ENCODE peak calls at places on chromosomes 13 and 19, in four cellular contexts. D is stimulated activated CD4-positive, alpha-beta T cell treated with anti-CD3 and anti-CD28 coated beads, Interleukin-2, amount 100 ng/mL, for 4 hours; F is AG09309; P is CD8-positive, alpha-beta T cell. G is an unnamed sample.

GRCh38 chr19:43527860-43528622 is 1.0 kb upstream of the ETHE1 start:
- DNase-seq in P (no peak), F (no peak), D (no peak), G (no peak)

GRCh38 chr19:35755160-35755549 is 1.7 kb downstream of the HSPB6 start:
- DNase-seq in F (no peak), P (no peak), D (no peak), G (no peak)

GRCh38 chr13:113597386-113598080 is 13.0 kb downstream of the TFDP1 start:
- DNase-seq in F (no peak), D (no peak), P (no peak), G (no peak)

GRCh38 chr19:58261968-58262921 is 16.5 kb upstream of the ZNF8 start:
- DNase-seq in P (no peak), F (no peak), D (no peak), G (no peak)

GRCh38 chr13:110714798-110715394 is 1.4 kb downstream of the ING1 start:
- DNase-seq in F (no peak), P (peak; percentile 42), D (peak; percentile 14), G (peak; percentile 35)

GRCh38 chr13:50075619-50076097 is 60.4 kb downstream of the KCNRG start:
- DNase-seq in D (no peak), P (no peak), F (no peak), G (no peak)

GRCh38 chr13:61608138-61608537 is 192.5 kb upstream of the PCDH20 start:
- DNase-seq in F (no peak), D (no peak), P (no peak), G (no peak)

GRCh38 chr13:85497652-85498051 is 301.6 kb downstream of the SLITRK6 start:
- DNase-seq in P (no peak), F (peak; percentile 91), D (no peak), G (no peak)

GRCh38 chr19:13234518-13234917 is 84.3 kb downstream of the IER2 start:
- DNase-seq in P (peak; percentile 59), D (peak; percentile 46), F (no peak), G (peak; percentile 42)

GRCh38 chr19:43984687-43985000 is 656 bp downstream of the ZNF155 start:
- DNase-seq in D (no peak), F (no peak), P (no peak), G (no peak)

GRCh38 chr13:81990652-81991051 is 1649.7 kb upstream of the SPRY2 start:
- DNase-seq in F (no peak), P (no peak), D (no peak), G (no peak)

GRCh38 chr13:32587774-32588165 is 1.5 kb downstream of the PDS5B start:
- DNase-seq in F (no peak), P (no peak), D (no peak), G (no peak)

GRCh38 chr13:48000559-48001126 is 430 bp downstream of the SUCLA2 start:
- DNase-seq in P (no peak), D (no peak), F (no peak), G (no peak)

GRCh38 chr19:40165362-40165937 is 25.8 kb upstream of the MAP3K10 start:
- DNase-seq in F (no peak), D (peak; percentile 28), P (peak; percentile 44), G (peak; percentile 37)

GRCh38 chr19:38405276-38405675 is 2.4 kb downstream of the FAM98C start:
- DNase-seq in P (no peak), F (no peak), D (no peak), G (no peak)

GRCh38 chr19:6064016-6064702 is 46.1 kb downstream of the RFX2 start:
- DNase-seq in F (no peak), D (no peak), P (no peak), G (no peak)

GRCh38 chr19:35753634-35754364 is 3.0 kb downstream of the HSPB6 start:
- DNase-seq in F (no peak), P (no peak), D (no peak), G (no peak)

G was measured in activated T-cell treated with anti-CD3 and anti-CD28 coated beads for 4 hours.